ENCODE peak calls at places on chromosomes 5 and 9, in five cellular contexts. One of them, this sample, is unnamed.

GRCh38 chr9:123616707-123617106 is 260.7 kb downstream of the CRB2 start:
- DNase-seq in H9: peak
- DNase-seq in neuronal stem cell: no peak
- DNase-seq in neural crest cell: no peak
- DNase-seq in left ventricle myocardium superior: no peak
- DNase-seq in this sample: no peak

GRCh38 chr5:172187118-172188032 is 649 bp downstream of the STK10 start:
- DNase-seq in H9: peak
- DNase-seq in neuronal stem cell: peak
- DNase-seq in neural crest cell: peak
- DNase-seq in left ventricle myocardium superior: peak
- DNase-seq in this sample: peak

GRCh38 chr5:55421074-55421529 is 113.3 kb downstream of the MTREX start:
- DNase-seq in H9: no peak
- DNase-seq in neural crest cell: no peak
- DNase-seq in neuronal stem cell: no peak
- DNase-seq in left ventricle myocardium superior: no peak
- DNase-seq in this sample: no peak

GRCh38 chr5:151820903-151821302 is 49.1 kb downstream of the G3BP1 start:
- DNase-seq in neuronal stem cell: no peak
- DNase-seq in left ventricle myocardium superior: no peak
- DNase-seq in neural crest cell: no peak
- DNase-seq in H9: no peak
- DNase-seq in this sample: no peak

GRCh38 chr5:181243020-181243520 is 636 bp downstream of the RACK1 start:
- DNase-seq in left ventricle myocardium superior: no peak
- DNase-seq in H9: no peak
- DNase-seq in neuronal stem cell: no peak
- DNase-seq in neural crest cell: no peak
- DNase-seq in this sample: no peak

GRCh38 chr9:137136261-137136925 is 2.6 kb upstream of the GRIN1 start:
- DNase-seq in neuronal stem cell: no peak
- DNase-seq in neural crest cell: no peak
- DNase-seq in H9: peak
- DNase-seq in left ventricle myocardium superior: no peak
- DNase-seq in this sample: no peak

GRCh38 chr5:50440651-50441478 is at the start of gene EMB:
- DNase-seq in neuronal stem cell: peak
- DNase-seq in left ventricle myocardium superior: peak
- DNase-seq in H9: peak
- DNase-seq in neural crest cell: peak
- DNase-seq in this sample: no peak

GRCh38 chr5:4080370-4080769 is 484.7 kb downstream of the IRX1 start:
- DNase-seq in left ventricle myocardium superior: no peak
- DNase-seq in H9: no peak
- DNase-seq in neural crest cell: no peak
- DNase-seq in neuronal stem cell: no peak
- DNase-seq in this sample: no peak

GRCh38 chr9:134937566-134938345 is 20.0 kb upstream of the FCN1 start:
- DNase-seq in neuronal stem cell: no peak
- DNase-seq in neural crest cell: no peak
- DNase-seq in left ventricle myocardium superior: no peak
- DNase-seq in H9: no peak
- DNase-seq in this sample: no peak

GRCh38 chr5:6011199-6011598 is 367.1 kb downstream of the MED10 start:
- DNase-seq in H9: no peak
- DNase-seq in neural crest cell: no peak
- DNase-seq in left ventricle myocardium superior: no peak
- DNase-seq in neuronal stem cell: no peak
- DNase-seq in this sample: no peak

GRCh38 chr5:75890546-75890945 is 173.3 kb upstream of the POC5 start:
- DNase-seq in H9: no peak
- DNase-seq in neuronal stem cell: no peak
- DNase-seq in neural crest cell: no peak
- DNase-seq in left ventricle myocardium superior: no peak
- DNase-seq in this sample: no peak

GRCh38 chr9:97307091-97307490 is 368 bp upstream of the CCDC180 start:
- DNase-seq in H9: peak
- DNase-seq in left ventricle myocardium superior: peak
- DNase-seq in neural crest cell: peak
- DNase-seq in neuronal stem cell: peak
- DNase-seq in this sample: peak

GRCh38 chr5:56669534-56670483 is 145.5 kb upstream of the MAP3K1 start:
- DNase-seq in left ventricle myocardium superior: peak
- DNase-seq in neuronal stem cell: no peak
- DNase-seq in H9: peak
- DNase-seq in neural crest cell: no peak
- DNase-seq in this sample: no peak

This sample was measured in brain microvascular endothelial cell.